ENCODE peak calls at places on chromosomes 12 and 14, in four cellular contexts. V is MM.1S; J is Kasumi-1; O is stimulated activated CD8-positive, alpha-beta memory T cell treated with anti-CD3 and anti-CD28 coated beads, Interleukin-15, amount 100 ng/mL, for 24 hours. I is an unnamed sample.

GRCh38 chr14:37122288-37122687 is 50.1 kb downstream of the SLC25A21 start:
- DNase-seq in V (no peak), J (no peak), O (no peak), I (no peak)

GRCh38 chr12:109192358-109192757 is 76.0 kb downstream of the ACACB start:
- DNase-seq in V (no peak), J (no peak), O (no peak), I (no peak)

GRCh38 chr12:6312529-6313325 is 2.2 kb downstream of the PLEKHG6 start:
- DNase-seq in V (peak), J (no peak), O (no peak), I (peak)

GRCh38 chr14:85471744-85472143 is 58.2 kb upstream of the FLRT2 start:
- DNase-seq in V (no peak), J (peak), O (no peak), I (no peak)

GRCh38 chr12:131134523-131135310 is 181.0 kb downstream of the ADGRD1 start:
- DNase-seq in V (no peak), J (no peak), O (no peak), I (no peak)

GRCh38 chr14:23478109-23478698 is 8.7 kb downstream of the NGDN start:
- DNase-seq in V (peak), J (peak), O (no peak), I (peak)

GRCh38 chr14:71594828-71595227 is 337.4 kb upstream of the RGS6 start:
- DNase-seq in V (no peak), J (no peak), O (no peak), I (no peak)

GRCh38 chr12:34393821-34394150 is 371.5 kb downstream of the ALG10 start:
- DNase-seq in V (no peak), J (no peak), O (no peak), I (no peak)

GRCh38 chr14:96649327-96649601 is 147.1 kb downstream of the PAPOLA start:
- DNase-seq in V (no peak), J (no peak), O (no peak), I (no peak)

GRCh38 chr12:16238661-16239060 is 38.8 kb downstream of the SLC15A5 start:
- DNase-seq in V (no peak), J (no peak), O (no peak), I (no peak)

GRCh38 chr12:120496353-120497340 is 734 bp downstream of the DYNLL1 start:
- DNase-seq in V (peak), J (peak), O (peak), I (peak)

GRCh38 chr12:104653730-104654328 is 197.1 kb downstream of the CHST11 start:
- DNase-seq in V (no peak), J (no peak), O (no peak), I (peak)

GRCh38 chr12:100234591-100235304 is 32.1 kb downstream of the DEPDC4 start:
- DNase-seq in V (peak), J (peak), O (no peak), I (peak)

GRCh38 chr12:48832321-48833060 is 14.2 kb downstream of the CACNB3 start:
- DNase-seq in V (no peak), J (no peak), O (no peak), I (no peak)

GRCh38 chr14:64203366-64204006 is 90.7 kb downstream of the ESR2 start:
- DNase-seq in V (peak), J (no peak), O (no peak), I (no peak)

GRCh38 chr14:62468946-62469345 is 576.3 kb downstream of the KCNH5 start:
- DNase-seq in V (no peak), J (no peak), O (no peak), I (no peak)

I was measured in GM12865.